ENCODE peak calls at places on chromosomes 11 and 22, in ten cellular contexts. T is right lobe of liver, G is fibroblast of villous mesenchyme, U is HFFc6, C is fibroblast of pulmonary artery, Y is AG10803, K is D721Med, W is epithelial cell of esophagus, H is fibroblast of lung, P is PC-9. S is an unnamed sample.

GRCh38 chr11:10407749-10408472 is 47.2 kb upstream of the AMPD3 start:
- DNase-seq in P (no peak), Y (no peak), G (no peak), C (no peak), W (peak), H (no peak), T (no peak), U (no peak), K (no peak), S (no peak)

GRCh38 chr11:2459796-2460531 is 15.2 kb downstream of the KCNQ1 start:
- DNase-seq in H (no peak), K (no peak), P (no peak), G (no peak), W (no peak), T (no peak), U (no peak), Y (no peak), C (no peak), S (no peak)

GRCh38 chr11:126747315-126747714 is 253.3 kb downstream of the KIRREL3 start:
- DNase-seq in P (no peak), H (no peak), W (no peak), U (no peak), C (no peak), Y (no peak), K (no peak), T (no peak), G (no peak), S (no peak)

GRCh38 chr11:102487214-102487613 is 34.6 kb upstream of the TMEM123 start:
- DNase-seq in W (no peak), H (no peak), G (no peak), U (no peak), T (no peak), C (no peak), Y (peak), P (no peak), K (no peak), S (no peak)

GRCh38 chr11:69217276-69218105 is 61.8 kb downstream of the SMIM38 start:
- DNase-seq in Y (no peak), K (no peak), W (no peak), T (peak), P (no peak), C (no peak), H (peak), G (no peak), U (no peak), S (peak)

GRCh38 chr22:24105018-24105360 is 76.3 kb upstream of the SUSD2 start:
- DNase-seq in P (no peak), W (no peak), K (peak), U (no peak), T (no peak), H (peak), G (no peak), Y (peak), C (peak), S (no peak)

GRCh38 chr11:84437129-84438123 is 1151.3 kb upstream of the CCDC90B start:
- DNase-seq in T (no peak), H (no peak), Y (no peak), G (no peak), K (no peak), U (no peak), P (peak), W (peak), C (no peak), S (no peak)

GRCh38 chr11:3781423-3781822 is 15.9 kb downstream of the NUP98 start:
- DNase-seq in U (peak), W (peak), Y (peak), K (no peak), C (peak), T (no peak), H (no peak), G (peak), P (no peak), S (no peak)

GRCh38 chr22:24810043-24810749 is 4.2 kb downstream of the SGSM1 start:
- DNase-seq in T (no peak), C (peak), K (no peak), W (no peak), G (no peak), P (no peak), Y (no peak), U (no peak), H (no peak), S (no peak)

GRCh38 chr11:2099523-2100316 is 39.5 kb downstream of the IGF2 start:
- DNase-seq in T (peak), C (no peak), U (no peak), K (no peak), Y (no peak), W (peak), H (no peak), G (no peak), P (peak), S (peak)

GRCh38 chr11:15819679-15820286 is 536.6 kb downstream of the SOX6 start:
- DNase-seq in C (peak), P (no peak), K (no peak), W (peak), T (peak), U (peak), H (peak), G (peak), Y (peak), S (no peak)

GRCh38 chr11:45322891-45323597 is 36.9 kb upstream of the SYT13 start:
- DNase-seq in Y (no peak), P (no peak), W (no peak), G (no peak), C (no peak), U (no peak), H (no peak), T (no peak), K (no peak), S (no peak)

GRCh38 chr11:100706179-100706578 is 19.1 kb downstream of the ARHGAP42 start:
- DNase-seq in W (no peak), G (no peak), K (no peak), Y (no peak), H (no peak), C (no peak), T (no peak), U (no peak), P (no peak), S (no peak)

GRCh38 chr22:29335656-29336055 is 20.2 kb upstream of the RASL10A start:
- DNase-seq in H (no peak), T (no peak), G (no peak), C (no peak), U (no peak), P (no peak), K (no peak), W (no peak), Y (no peak), S (no peak)

DNA sequence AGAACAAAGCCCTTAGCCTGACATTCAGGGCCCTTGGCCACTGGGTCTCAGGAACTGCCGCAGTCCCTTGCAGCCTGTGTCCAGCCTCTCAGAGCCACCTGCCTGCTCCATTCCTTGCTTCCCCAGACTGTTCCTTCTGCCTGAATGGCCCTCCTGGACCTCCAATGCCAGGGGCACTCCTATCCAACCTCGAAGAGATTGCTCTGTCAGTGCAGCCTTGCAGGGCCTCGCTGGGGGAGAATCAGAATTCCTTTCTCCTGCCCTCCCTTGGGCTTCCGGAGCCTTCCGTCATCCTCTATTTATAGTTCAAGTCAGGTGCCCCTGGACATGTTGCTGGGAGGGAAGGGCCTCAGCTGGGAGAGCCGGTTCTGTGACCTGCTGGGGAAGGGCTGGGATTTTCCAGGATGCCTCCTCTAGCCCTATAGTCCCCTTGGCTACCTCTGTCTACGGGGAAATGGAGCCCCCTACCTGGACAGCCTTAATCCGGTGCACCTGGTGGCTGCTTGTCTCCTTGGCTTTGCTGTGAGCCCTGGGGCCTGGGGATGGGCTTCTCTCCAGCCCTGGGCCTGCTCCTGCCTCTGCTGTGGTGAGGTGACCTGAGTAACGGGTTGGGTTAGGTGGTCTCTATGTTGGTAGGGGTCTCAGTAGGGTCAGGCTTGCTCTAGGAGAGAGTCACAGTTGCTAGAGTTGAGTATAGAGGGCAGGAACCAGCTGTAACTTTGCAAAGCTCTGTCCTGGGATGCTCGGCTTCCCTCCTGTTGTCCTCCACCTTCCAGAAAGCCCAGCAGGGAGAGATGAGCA is 45.9 kb upstream of the SYT7 start:
- DNase-seq in C (peak), K (no peak), W (peak), P (peak), U (no peak), T (no peak), Y (no peak), H (no peak), G (no peak), S (no peak)
- TF ChIP-seq CTCF in C (no peak), K (no peak), W (no peak), P (no peak), U (no peak), T (no peak), Y (no peak), H (no peak), G (no peak), S (no peak)

GRCh38 chr11:78344676-78345075 is 72.9 kb downstream of the GAB2 start:
- DNase-seq in H (no peak), P (no peak), U (no peak), K (no peak), T (no peak), Y (no peak), W (no peak), G (no peak), C (no peak), S (no peak)
- TF ChIP-seq CTCF in H (no peak), P (no peak), U (no peak), K (no peak), T (no peak), Y (no peak), W (no peak), G (no peak), C (no peak), S (no peak)

GRCh38 chr22:33923033-33923432 is 2.8 kb upstream of the LARGE1 start:
- DNase-seq in G (no peak), C (peak), P (no peak), H (no peak), W (no peak), Y (peak), T (no peak), K (no peak), U (peak), S (no peak)

GRCh38 chr22:33922268-33922667 is 2.0 kb upstream of the LARGE1 start:
- DNase-seq in H (peak), T (peak), W (no peak), C (peak), U (no peak), P (peak), K (no peak), G (no peak), Y (no peak), S (peak)

GRCh38 chr22:33921576-33922181 is 1.4 kb upstream of the LARGE1 start:
- DNase-seq in G (peak), K (no peak), P (peak), T (peak), C (peak), U (peak), W (peak), H (peak), Y (peak), S (peak)

GRCh38 chr22:33925194-33925593 is 4.9 kb upstream of the LARGE1 start:
- DNase-seq in G (no peak), K (no peak), U (no peak), W (no peak), C (no peak), T (no peak), Y (no peak), H (no peak), P (no peak), S (no peak)

DNA sequence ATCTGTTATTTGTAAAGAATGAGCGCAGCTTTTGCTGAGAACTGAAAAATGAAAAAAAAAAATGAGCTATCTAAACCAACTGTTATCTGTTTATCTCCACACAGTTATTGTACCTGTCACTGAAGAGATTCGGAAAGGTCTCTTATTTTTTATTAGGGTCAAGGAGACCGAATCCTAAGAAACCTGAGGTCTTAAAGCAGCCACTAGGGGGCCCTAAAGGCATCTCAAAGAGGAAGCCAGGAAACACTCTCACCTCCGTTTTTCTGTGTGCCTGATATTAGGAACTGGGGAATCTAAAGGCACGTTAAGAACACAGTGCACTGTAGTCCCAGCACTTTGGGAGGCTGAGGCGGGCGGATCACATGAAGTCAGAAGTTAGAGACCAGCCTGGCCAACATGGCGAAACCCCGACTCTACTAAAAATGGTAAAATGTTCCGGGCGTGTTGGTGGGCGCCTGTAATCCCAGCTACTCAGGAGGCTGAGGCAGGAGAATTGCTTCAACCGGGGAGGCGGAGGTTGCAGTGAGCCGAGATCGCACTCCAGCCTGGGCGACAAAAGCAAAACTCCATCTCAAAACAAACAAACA is 3.5 kb upstream of the LARGE1 start:
- DNase-seq in P (peak), G (peak), H (peak), K (no peak), C (peak), U (peak), W (peak), T (peak), Y (peak), S (no peak)
- TF ChIP-seq CTCF in P (peak), G (peak), H (peak), K (peak), C (peak), U (peak), W (peak), T (peak), Y (peak), S (no peak)

DNA sequence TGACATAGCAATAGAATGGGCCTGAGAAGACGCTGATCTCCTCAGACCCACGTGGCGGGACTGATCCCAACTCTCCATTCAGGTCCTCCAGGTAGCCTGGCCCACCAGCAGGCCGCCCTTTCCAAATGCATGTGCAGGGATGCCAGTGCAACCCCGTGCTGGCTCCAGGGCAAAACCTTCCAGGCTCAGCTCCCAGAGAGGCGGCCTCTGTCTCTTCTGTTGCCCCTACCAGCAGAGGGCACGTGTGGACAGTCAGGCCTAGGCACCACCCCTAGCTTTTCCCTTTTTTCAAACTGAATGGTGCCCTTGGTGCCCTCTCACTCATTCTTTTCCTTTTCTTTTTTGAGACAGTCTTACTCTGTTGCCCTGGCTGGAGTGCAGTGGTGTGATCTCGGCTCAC is 121.7 kb downstream of the OSBP2 start:
- DNase-seq in T (no peak), C (no peak), P (no peak), K (no peak), W (no peak), U (no peak), H (no peak), G (no peak), Y (no peak), S (no peak)
- TF ChIP-seq CTCF in T (peak), C (no peak), P (peak), K (peak), W (peak), U (peak), H (no peak), G (no peak), Y (no peak), S (no peak)

DNA sequence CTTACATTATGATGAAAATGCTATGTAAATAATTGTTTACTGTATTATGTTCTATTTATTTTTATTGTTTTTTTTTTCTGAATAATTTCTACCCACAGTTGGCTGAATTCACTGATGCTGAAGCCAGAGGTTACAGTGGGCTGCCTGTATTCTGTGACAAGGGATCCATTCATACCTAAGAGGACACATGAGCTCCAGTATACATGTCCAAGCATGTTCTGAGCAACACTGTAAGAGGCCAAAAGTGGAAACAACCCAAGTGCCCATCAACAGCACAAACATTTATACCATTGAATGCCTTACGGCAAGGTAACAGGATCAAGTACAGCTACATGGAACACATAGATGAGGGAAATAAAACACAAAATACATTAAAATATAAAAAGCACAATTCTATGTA is 1.4 kb upstream of the SRSF8 start:
- DNase-seq in C (no peak), Y (no peak), K (no peak), W (peak), U (no peak), T (no peak), H (no peak), G (no peak), P (no peak), S (no peak)
- TF ChIP-seq CTCF in C (no peak), Y (no peak), K (no peak), W (no peak), U (no peak), T (no peak), H (no peak), G (no peak), P (no peak), S (no peak)

DNA sequence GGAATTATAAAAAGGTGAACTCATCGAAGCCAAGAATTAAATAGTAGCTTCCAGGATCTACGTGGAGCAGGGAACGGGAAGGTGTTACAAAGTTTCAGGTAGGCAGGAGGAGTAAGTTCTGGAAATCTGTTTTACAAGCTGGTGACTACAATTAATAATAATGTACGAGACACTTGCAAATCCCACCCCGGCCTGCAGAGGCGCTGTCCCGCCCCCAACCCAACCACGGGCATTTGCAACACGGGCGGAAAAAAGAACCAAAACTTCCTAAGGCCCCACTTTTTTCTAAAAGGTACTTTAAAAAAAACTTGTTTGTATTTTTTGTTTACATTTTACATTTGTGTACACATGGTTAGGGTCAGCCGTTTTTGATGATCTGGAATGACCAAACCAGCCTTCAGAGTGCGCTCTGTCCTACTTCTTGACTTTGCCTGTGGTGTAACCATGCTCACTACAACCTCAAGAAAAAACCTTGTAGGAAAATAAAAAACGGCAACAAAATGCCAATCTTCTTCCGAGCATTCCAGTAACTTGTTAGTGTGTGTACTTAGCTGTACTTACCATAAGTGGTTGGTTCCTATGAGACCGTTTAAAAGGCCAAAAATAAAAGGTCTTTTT is 449.6 kb upstream of the B3GAT1 start:
- DNase-seq in T (no peak), W (no peak), U (no peak), H (no peak), P (no peak), K (no peak), G (no peak), Y (no peak), C (no peak), S (no peak)
- TF ChIP-seq CTCF in T (peak), W (no peak), U (peak), H (no peak), P (peak), K (no peak), G (no peak), Y (no peak), C (no peak), S (no peak)

DNA sequence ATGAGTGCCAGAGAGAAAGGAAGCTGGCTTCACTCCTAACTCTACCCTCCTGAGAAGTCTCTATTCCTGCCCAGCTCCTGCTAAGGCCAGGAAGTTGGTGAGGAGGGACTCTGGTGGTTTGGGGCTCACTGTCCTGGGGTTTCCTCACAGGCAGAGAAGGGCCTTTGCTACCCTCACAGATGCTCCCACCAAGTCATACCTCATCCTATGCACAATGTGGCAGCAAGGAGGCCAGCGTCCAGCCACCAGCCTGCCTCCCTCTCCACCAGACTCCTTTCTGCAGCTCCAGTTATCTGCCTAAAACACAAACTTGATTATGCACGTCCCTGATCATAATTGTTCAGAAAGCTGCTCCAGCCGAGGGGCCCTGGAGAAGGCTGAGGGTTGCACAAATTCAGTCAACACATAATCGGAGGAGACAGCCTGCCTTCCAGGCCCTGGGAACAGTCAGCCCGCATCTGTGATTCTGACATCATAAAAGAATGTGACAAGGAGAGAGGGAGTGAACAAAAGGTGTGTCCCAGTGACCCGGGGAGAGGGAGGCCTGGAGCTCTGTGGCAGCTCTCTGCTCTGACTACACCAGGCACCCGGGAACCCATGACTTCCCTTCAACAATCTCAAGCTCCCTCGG is 28.8 kb downstream of the DKK3 start:
- DNase-seq in U (peak), K (no peak), T (no peak), Y (peak), H (peak), C (peak), W (peak), G (peak), P (peak), S (no peak)
- TF ChIP-seq CTCF in U (no peak), K (no peak), T (no peak), Y (no peak), H (no peak), C (no peak), W (no peak), G (no peak), P (no peak), S (no peak)

DNA sequence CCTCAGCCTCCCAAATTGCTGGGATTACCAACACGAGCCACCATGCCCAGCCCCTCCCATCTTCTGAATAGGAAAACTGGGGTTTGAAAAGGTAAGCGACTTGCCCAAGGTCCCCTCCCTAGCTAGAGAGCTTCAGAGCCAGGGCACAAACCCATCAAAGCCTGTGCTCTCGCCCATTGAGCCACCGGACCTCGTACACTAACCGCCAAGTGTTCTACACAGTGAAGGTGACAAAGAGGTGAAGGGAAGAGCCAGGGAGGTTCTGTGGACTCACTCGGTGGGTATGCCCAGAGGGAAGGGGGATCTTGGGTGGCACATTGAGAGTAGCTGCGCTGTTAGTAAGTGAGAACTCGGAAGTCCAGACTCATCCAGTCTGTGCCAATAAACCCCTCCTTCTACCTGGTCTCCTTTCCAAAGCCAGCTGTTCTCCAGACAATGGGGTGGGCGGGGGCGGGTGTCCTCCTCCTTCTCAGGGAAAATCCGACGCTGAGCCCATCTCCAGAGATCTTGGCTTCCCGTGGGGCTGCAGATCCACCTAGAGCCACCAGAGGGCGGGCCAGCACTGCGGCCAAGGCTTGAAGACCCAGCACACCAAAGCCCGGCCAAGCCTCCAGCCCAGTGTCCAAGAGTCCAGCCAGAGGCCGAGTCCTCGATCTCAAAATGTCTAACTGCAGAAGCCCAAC is 3.2 kb upstream of the RTN4RL2 start:
- DNase-seq in Y (peak), T (peak), C (peak), U (peak), G (peak), P (peak), H (peak), W (peak), K (no peak), S (peak)
- TF ChIP-seq CTCF in Y (peak), T (peak), C (peak), U (peak), G (peak), P (peak), H (peak), W (peak), K (peak), S (peak)